ENCODE peak calls at places on chromosomes 7 and 10, in six cellular contexts. M is IMR-90, Q is mesenchymal stem cell, B is neuronal stem cell, X is H1, C is H9. A is an unnamed sample.

GRCh38 chr7:48041665-48041995 is 6.3 kb downstream of the C7orf57 start:
- DNase-seq in B (no peak), C (no peak), X (no peak), M (peak), Q (peak), A (peak)

GRCh38 chr10:124222298-124223000 is 129.1 kb upstream of the CHST15 start:
- DNase-seq in X (no peak), C (no peak), B (no peak), M (no peak), Q (no peak), A (no peak)

GRCh38 chr10:47137311-47137851 is 162.6 kb upstream of the GDF10 start:
- DNase-seq in X (no peak), C (no peak), B (no peak), M (peak), Q (peak), A (no peak)

GRCh38 chr10:113520606-113521481 is 32.0 kb upstream of the HABP2 start:
- DNase-seq in Q (peak), C (peak), X (no peak), M (peak), B (peak), A (peak)

GRCh38 chr10:72016608-72017310 is 52.6 kb downstream of the CHST3 start:
- DNase-seq in Q (no peak), X (no peak), C (no peak), M (no peak), B (no peak), A (no peak)

GRCh38 chr7:112173214-112173905 is 32.8 kb downstream of the DOCK4 start:
- DNase-seq in C (no peak), X (no peak), Q (no peak), B (no peak), M (no peak), A (no peak)

GRCh38 chr7:79778786-79779382 is 325.4 kb upstream of the MAGI2 start:
- DNase-seq in C (no peak), M (peak), X (no peak), B (no peak), Q (peak), A (no peak)

GRCh38 chr10:52883996-52884871 is 111.7 kb upstream of the MBL2 start:
- DNase-seq in C (peak), B (peak), Q (peak), X (peak), M (peak), A (peak)

GRCh38 chr10:30775779-30776591 is 146.4 kb upstream of the LYZL2 start:
- DNase-seq in Q (peak), X (no peak), M (peak), B (no peak), C (no peak), A (no peak)

GRCh38 chr7:149063481-149063880 is 27.0 kb downstream of the ZNF786 start:
- DNase-seq in M (no peak), X (no peak), C (no peak), Q (no peak), B (no peak), A (no peak)

GRCh38 chr7:944744-945143 is 9.7 kb downstream of the ADAP1 start:
- DNase-seq in M (no peak), B (no peak), C (no peak), X (no peak), Q (no peak), A (no peak)

GRCh38 chr10:71279590-71280170 is 39.4 kb upstream of the SLC29A3 start:
- DNase-seq in Q (no peak), B (no peak), C (no peak), M (no peak), X (no peak), A (no peak)

GRCh38 chr10:61901829-61902447 is 439 bp downstream of the ARID5B start:
- DNase-seq in Q (peak), M (no peak), B (peak), X (no peak), C (no peak), A (peak)

GRCh38 chr7:96657347-96658010 is 52.2 kb downstream of the SEM1 start:
- DNase-seq in X (peak), C (peak), M (no peak), Q (no peak), B (peak), A (peak)

GRCh38 chr7:4439444-4439843 is 242.7 kb upstream of the FOXK1 start:
- DNase-seq in B (no peak), M (no peak), C (no peak), X (no peak), Q (no peak), A (no peak)

GRCh38 chr7:114130860-114131259 is 212.1 kb upstream of the PPP1R3A start:
- DNase-seq in M (no peak), C (no peak), B (no peak), X (no peak), Q (no peak), A (no peak)

GRCh38 chr7:102103027-102103372 is 183.7 kb upstream of the SH2B2 start:
- DNase-seq in M (no peak), C (no peak), X (no peak), B (no peak), Q (no peak), A (no peak)

GRCh38 chr7:44103941-44104879 is at the start of gene AEBP1:
- DNase-seq in Q (peak), X (no peak), C (peak), B (peak), M (no peak), A (peak)

GRCh38 chr10:2760736-2761135 is 306.6 kb upstream of the PFKP start:
- DNase-seq in B (no peak), C (no peak), Q (no peak), X (no peak), M (no peak), A (no peak)

GRCh38 chr10:7090529-7090928 is 320.3 kb downstream of the SFMBT2 start:
- DNase-seq in B (no peak), X (no peak), M (peak), Q (peak), C (no peak), A (no peak)

GRCh38 chr10:35336921-35337741 is 822 bp downstream of the CCNY start:
- DNase-seq in Q (peak), X (no peak), M (no peak), C (peak), B (peak), A (peak)

GRCh38 chr10:84267503-84268126 is 22.8 kb downstream of the RGR start:
- DNase-seq in Q (peak), X (peak), B (peak), C (peak), M (peak), A (peak)

GRCh38 chr7:106488465-106488864 is 172.5 kb downstream of the CCDC71L start:
- DNase-seq in B (no peak), X (no peak), M (no peak), Q (no peak), C (no peak), A (no peak)

GRCh38 chr7:74483402-74484336 is 30.0 kb downstream of the GTF2IRD1 start:
- DNase-seq in B (no peak), C (no peak), X (no peak), M (peak), Q (peak), A (no peak)

GRCh38 chr7:8284606-8285005 is 22.6 kb upstream of the ICA1 start:
- DNase-seq in Q (no peak), X (no peak), C (no peak), B (no peak), M (no peak), A (no peak)

GRCh38 chr7:41567350-41568114 is 135.4 kb downstream of the INHBA start:
- DNase-seq in M (peak), B (no peak), C (no peak), X (no peak), Q (peak), A (no peak)
- H2BK15ac ChIP-seq in M (peak), B (no peak), C (no peak), X (peak), Q (no peak), A (no peak)

GRCh38 chr10:128573236-128573800 is 447.1 kb upstream of the MKI67 start:
- DNase-seq in X (no peak), C (no peak), Q (no peak), M (no peak), B (no peak), A (no peak)

GRCh38 chr10:128571071-128571470 is 444.8 kb upstream of the MKI67 start:
- DNase-seq in C (no peak), B (no peak), Q (no peak), M (no peak), X (no peak), A (no peak)

GRCh38 chr10:128571745-128572144 is 445.5 kb upstream of the MKI67 start:
- DNase-seq in Q (no peak), C (no peak), X (no peak), M (no peak), B (no peak), A (peak)

GRCh38 chr10:128573936-128574335 is 447.7 kb upstream of the MKI67 start:
- DNase-seq in B (no peak), M (no peak), C (no peak), X (no peak), Q (no peak), A (no peak)

GRCh38 chr10:128572696-128573095 is 446.5 kb upstream of the MKI67 start:
- DNase-seq in C (no peak), Q (no peak), M (no peak), B (no peak), X (no peak), A (no peak)
- H2AK5ac ChIP-seq in C (no peak), Q (no peak), M (no peak), B (no peak), X (no peak), A (peak)

GRCh38 chr7:75532639-75533038 is 40.5 kb downstream of the SPDYE5 start:
- DNase-seq in X (no peak), B (no peak), Q (no peak), C (no peak), M (no peak), A (no peak)

GRCh38 chr7:75533926-75534325 is 41.8 kb downstream of the SPDYE5 start:
- DNase-seq in M (no peak), Q (no peak), C (no peak), X (no peak), B (no peak), A (no peak)

GRCh38 chr7:75536491-75536890 is 44.4 kb downstream of the SPDYE5 start:
- DNase-seq in Q (no peak), B (no peak), X (no peak), M (no peak), C (no peak), A (no peak)

GRCh38 chr7:75536940-75537538 is 44.9 kb downstream of the SPDYE5 start:
- DNase-seq in Q (no peak), M (no peak), C (no peak), B (no peak), X (no peak), A (no peak)

GRCh38 chr7:75534727-75535307 is 42.7 kb downstream of the SPDYE5 start:
- DNase-seq in B (no peak), X (no peak), Q (peak), M (peak), C (no peak), A (peak)
- H2BK15ac ChIP-seq in B (no peak), X (no peak), Q (no peak), M (peak), C (no peak), A (no peak)

GRCh38 chr10:29241925-29242324 is 46.9 kb upstream of the LYZL1 start:
- DNase-seq in M (no peak), B (no peak), X (no peak), C (no peak), Q (no peak), A (no peak)

GRCh38 chr10:29240991-29241660 is 47.7 kb upstream of the LYZL1 start:
- DNase-seq in B (no peak), C (no peak), M (no peak), Q (no peak), X (no peak), A (peak)

GRCh38 chr10:29237786-29238185 is 51.1 kb upstream of the LYZL1 start:
- DNase-seq in C (no peak), Q (no peak), M (no peak), X (no peak), B (no peak), A (peak)

GRCh38 chr10:29239569-29240472 is 49.0 kb upstream of the LYZL1 start:
- DNase-seq in X (no peak), B (no peak), C (peak), Q (peak), M (no peak), A (peak)

DNA sequence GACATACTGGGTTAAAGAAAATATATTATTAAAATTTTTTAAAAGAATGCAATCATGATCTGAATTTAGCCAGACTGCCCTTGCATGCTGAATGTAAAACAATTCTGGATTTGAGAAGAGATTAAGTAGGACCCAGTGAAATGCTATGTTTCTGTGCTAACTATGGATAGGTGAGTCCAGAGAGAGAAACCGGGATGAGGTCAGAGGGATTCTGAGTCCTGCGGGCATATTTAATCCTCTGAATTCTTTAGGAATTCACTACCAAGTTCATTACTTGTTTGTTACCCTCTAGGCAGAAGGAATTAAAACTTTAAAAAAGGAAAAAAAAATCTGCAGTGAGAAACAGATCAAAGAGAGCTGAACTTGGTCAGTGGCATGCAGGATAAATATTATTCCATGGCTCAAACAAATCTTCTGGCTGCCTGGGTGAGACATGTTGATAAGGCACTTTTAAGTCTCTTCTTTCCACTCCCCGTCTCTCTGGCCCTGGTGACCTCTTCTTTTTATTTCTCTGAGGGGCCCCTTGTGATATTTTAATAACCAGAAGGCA is 50.3 kb upstream of the LYZL1 start:
- DNase-seq in C (no peak), B (no peak), Q (no peak), M (no peak), X (no peak), A (no peak)
- H2AK5ac ChIP-seq in C (no peak), B (no peak), Q (no peak), M (no peak), X (no peak), A (no peak)

GRCh38 chr10:63368365-63368764 is 97.4 kb downstream of the JMJD1C start:
- DNase-seq in B (no peak), M (no peak), Q (no peak), X (no peak), C (no peak), A (no peak)
- H2BK15ac ChIP-seq in B (no peak), M (no peak), Q (no peak), X (no peak), C (no peak), A (no peak)

GRCh38 chr7:35494407-35494806 is 200.5 kb downstream of the HERPUD2 start:
- DNase-seq in X (no peak), Q (no peak), C (no peak), B (no peak), M (no peak), A (no peak)
- H2AK5ac ChIP-seq in X (no peak), Q (no peak), C (no peak), B (no peak), M (no peak), A (no peak)

GRCh38 chr10:68359189-68359588 is 26.5 kb upstream of the PBLD start:
- DNase-seq in C (no peak), X (no peak), M (no peak), B (no peak), Q (no peak), A (no peak)
- H2BK15ac ChIP-seq in C (no peak), X (no peak), M (no peak), B (no peak), Q (no peak), A (no peak)

GRCh38 chr7:151428393-151429231 is 11.3 kb downstream of the CRYGN start:
- DNase-seq in Q (peak), C (no peak), M (peak), B (peak), X (no peak), A (peak)
- H2AK5ac ChIP-seq in Q (peak), C (no peak), M (peak), B (peak), X (no peak), A (no peak)

A was measured in mesendoderm.